ENCODE peak calls at places on chromosomes 3 and 15, in eight cellular contexts. Z is hepatocyte; G is COR-L47; M is glomerular endothelial cell; H is activated CD8-positive, alpha-beta memory T cell treated with anti-CD3 and anti-CD28 coated beads for 24 hours; Y is NCI-H1105 treated with DMSO at 0.1 percent for 48 hours; X is Right ventricle myocardium superior; A is fibroblast of pulmonary artery. S is an unnamed sample.

GRCh38 chr3:8868996-8869395 is 94.3 kb downstream of the RAD18 start:
- DNase-seq in G (no peak), H (no peak), A (no peak), Y (no peak), Z (no peak), X (no peak), M (no peak), S (no peak)

GRCh38 chr3:131303848-131304247 is 77.7 kb upstream of the NUDT16 start:
- DNase-seq in M (no peak), G (no peak), Y (no peak), X (no peak), Z (no peak), A (peak), H (no peak), S (no peak)

GRCh38 chr15:90205886-90206285 is 4.8 kb downstream of the SEMA4B start:
- DNase-seq in G (no peak), X (no peak), M (no peak), Z (no peak), H (no peak), A (no peak), Y (no peak), S (no peak)

GRCh38 chr3:125480656-125481374 is 39.2 kb downstream of the SNX4 start:
- DNase-seq in Y (no peak), Z (no peak), G (no peak), H (no peak), X (no peak), A (peak), M (no peak), S (no peak)

GRCh38 chr3:73490453-73491311 is 134.1 kb downstream of the PDZRN3 start:
- DNase-seq in A (peak), Y (no peak), G (no peak), H (no peak), M (no peak), X (peak), Z (no peak), S (no peak)

GRCh38 chr3:133376805-133377204 is 23.1 kb upstream of the BFSP2 start:
- DNase-seq in Z (no peak), X (no peak), M (no peak), Y (no peak), H (no peak), A (no peak), G (peak), S (no peak)

GRCh38 chr3:195698325-195699147 is 22.2 kb upstream of the MUC20 start:
- DNase-seq in Z (no peak), M (no peak), H (no peak), X (no peak), G (no peak), Y (no peak), A (no peak), S (no peak)

GRCh38 chr3:195139876-195140240 is 131.1 kb downstream of the XXYLT1 start:
- DNase-seq in G (no peak), X (no peak), Z (peak), A (no peak), Y (no peak), H (no peak), M (no peak), S (no peak)

GRCh38 chr15:38038659-38039442 is 104.4 kb downstream of the TMCO5A start:
- DNase-seq in M (no peak), H (no peak), G (no peak), Z (no peak), Y (no peak), A (peak), X (no peak), S (no peak)

S was measured in T-helper 2 cell treated with Interferon-gamma antibody and Interleukin-4, amounts not matched to agents 5 μg/mL and 100 μg/mL, for 36 hours.